ENCODE peak calls at places on chromosomes 11 and 22, in seven cellular contexts. K is A549, P is keratinocyte, O is Caco-2, H is kidney, B is tibial nerve, Q is MG63. F is an unnamed sample.

GRCh38 chr11:123630126-123630531 is 24.3 kb downstream of the SCN3B start:
- DNase-seq in K (no peak), P (no peak), O (no peak), H (no peak), B (no peak), Q (no peak), F (no peak)

GRCh38 chr11:123469089-123469488 is 39.0 kb downstream of the GRAMD1B start:
- DNase-seq in K (no peak), P (no peak), O (no peak), H (no peak), B (no peak), Q (no peak), F (no peak)

GRCh38 chr11:124278261-124278660 is 22.1 kb downstream of the OR8G5 start:
- DNase-seq in K (no peak), P (no peak), O (no peak), H (no peak), B (no peak), Q (no peak), F (no peak)

GRCh38 chr11:76123243-76123642 is 83.1 kb downstream of the WNT11 start:
- DNase-seq in K (no peak), P (no peak), O (no peak), H (no peak), B (peak; percentile 20), Q (no peak), F (no peak)

GRCh38 chr11:17412488-17413180 is 24.2 kb upstream of the KCNJ11 start:
- DNase-seq in K (peak; percentile 29), P (no peak), O (peak; percentile 14), H (peak; percentile 4), B (no peak), Q (no peak), F (no peak)

GRCh38 chr11:110897035-110897434 is 184.8 kb upstream of the ARHGAP20 start:
- DNase-seq in K (no peak), P (no peak), O (no peak), H (no peak), B (no peak), Q (no peak), F (no peak)

GRCh38 chr11:116035972-116036371 is 531.8 kb upstream of the CADM1 start:
- DNase-seq in K (no peak), P (no peak), O (no peak), H (no peak), B (no peak), Q (no peak), F (no peak)

GRCh38 chr22:17213976-17214375 is 5.3 kb downstream of the ADA2 start:
- DNase-seq in K (peak; percentile 24), P (no peak), O (peak; percentile 47), H (peak; percentile 79), B (peak; percentile 51), Q (peak; percentile 32), F (peak; percentile 73)

DNA sequence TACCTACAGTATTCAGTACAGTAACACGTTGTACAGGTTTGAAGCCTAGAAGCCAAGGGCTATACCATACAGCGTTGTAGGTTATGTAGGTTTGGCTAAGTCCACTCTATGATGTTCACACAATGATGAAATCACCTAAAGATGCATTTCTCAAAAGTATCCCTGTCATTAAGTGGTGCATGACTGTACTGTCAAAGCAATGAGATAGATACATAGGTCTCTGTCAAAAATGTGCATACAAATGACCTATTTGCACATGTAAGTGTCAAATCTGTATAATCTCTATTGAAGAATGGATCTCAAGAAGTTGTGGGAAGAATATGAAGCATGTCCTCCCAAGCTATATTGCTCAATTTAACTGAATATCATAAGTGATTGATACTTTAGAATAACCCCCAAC is 11.9 kb upstream of the DDI1 start:
- DNase-seq in K (no peak), P (no peak), O (no peak), H (no peak), B (no peak), Q (no peak), F (no peak)
- H3K9me3 ChIP-seq in K (no peaks in the 10 kb centered on the region), P (no peaks in the 10 kb centered on the region), O (no peaks in the 10 kb centered on the region), H (no peaks in the 10 kb centered on the region), B (no peaks in the 10 kb centered on the region), Q (no peaks in the 10 kb centered on the region), F (no peaks in the 10 kb centered on the region)

GRCh38 chr22:47372111-47372581 is 609.7 kb downstream of the TBC1D22A start:
- DNase-seq in K (no peak), P (no peak), O (no peak), H (peak; percentile 41), B (no peak), Q (no peak), F (no peak)

GRCh38 chr22:47372596-47373385 is 610.3 kb downstream of the TBC1D22A start:
- DNase-seq in K (no peak), P (no peak), O (no peak), H (peak; percentile 50), B (no peak), Q (no peak), F (no peak)

GRCh38 chr22:47370448-47371262 is 608.2 kb downstream of the TBC1D22A start:
- DNase-seq in K (no peak), P (no peak), O (no peak), H (no peak), B (no peak), Q (no peak), F (no peak)

GRCh38 chr22:47369431-47370015 is 607.1 kb downstream of the TBC1D22A start:
- DNase-seq in K (no peak), P (no peak), O (no peak), H (no peak), B (no peak), Q (no peak), F (no peak)

GRCh38 chr22:47371263-47372090 is 609.0 kb downstream of the TBC1D22A start:
- DNase-seq in K (no peak), P (no peak), O (no peak), H (no peak), B (no peak), Q (no peak), F (no peak)
- H3K9me3 ChIP-seq in K (no peaks in the 10 kb centered on the region), P (peaks cover 6% of the 10 kb centered on the region), O (no peaks in the 10 kb centered on the region), H (no peaks in the 10 kb centered on the region), B (no peaks in the 10 kb centered on the region), Q (no peaks in the 10 kb centered on the region), F (no peaks in the 10 kb centered on the region)

DNA sequence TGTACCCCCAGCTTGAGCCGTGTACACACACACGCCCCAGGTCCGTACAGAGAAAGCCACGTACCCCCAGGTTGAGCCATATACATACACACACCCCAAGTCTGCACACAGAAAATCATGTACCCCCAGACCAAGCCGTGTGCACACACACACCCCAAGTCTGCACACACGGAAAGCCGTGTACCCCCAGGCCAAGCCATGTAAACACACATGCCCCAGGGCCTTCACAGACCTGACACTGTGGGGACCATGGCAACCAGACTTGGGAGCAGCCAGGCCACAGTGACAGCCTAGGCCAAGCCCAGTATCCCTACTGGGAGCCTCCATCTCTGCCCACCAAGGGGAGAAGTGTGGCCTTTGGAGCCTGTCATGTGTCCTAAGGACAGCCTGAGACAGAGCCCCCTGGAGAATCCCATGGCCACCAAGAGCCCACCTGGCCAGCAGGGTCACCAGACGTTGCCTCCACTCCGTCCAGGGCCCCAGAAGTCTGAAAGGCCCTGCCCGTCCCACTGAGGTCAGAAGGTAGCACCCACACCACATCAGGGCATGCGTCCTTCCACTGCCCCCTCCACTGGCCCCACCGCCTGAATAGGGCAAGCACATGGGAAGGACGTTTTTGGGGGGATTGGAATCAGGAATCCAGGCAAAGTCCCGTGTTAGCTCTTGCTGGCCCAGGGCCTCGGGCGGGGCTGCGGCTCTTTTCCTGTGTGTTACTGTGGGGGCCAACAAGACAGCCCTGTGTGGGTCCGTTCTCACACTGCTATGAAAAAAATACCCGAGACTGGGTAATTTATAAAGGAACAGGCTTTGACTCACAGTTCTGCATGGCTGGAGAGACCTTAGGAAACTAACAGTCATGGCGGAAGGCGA is 636.7 kb downstream of the TBC1D22A start:
- DNase-seq in K (no peak), P (no peak), O (no peak), H (peak; percentile 38), B (no peak), Q (no peak), F (no peak)
- H3K9me3 ChIP-seq in K (no peaks in the 10 kb centered on the region), P (peaks cover 11% of the 10 kb centered on the region), O (no peaks in the 10 kb centered on the region), H (no peaks in the 10 kb centered on the region), B (no peaks in the 10 kb centered on the region), Q (no peaks in the 10 kb centered on the region), F (no peaks in the 10 kb centered on the region)

DNA sequence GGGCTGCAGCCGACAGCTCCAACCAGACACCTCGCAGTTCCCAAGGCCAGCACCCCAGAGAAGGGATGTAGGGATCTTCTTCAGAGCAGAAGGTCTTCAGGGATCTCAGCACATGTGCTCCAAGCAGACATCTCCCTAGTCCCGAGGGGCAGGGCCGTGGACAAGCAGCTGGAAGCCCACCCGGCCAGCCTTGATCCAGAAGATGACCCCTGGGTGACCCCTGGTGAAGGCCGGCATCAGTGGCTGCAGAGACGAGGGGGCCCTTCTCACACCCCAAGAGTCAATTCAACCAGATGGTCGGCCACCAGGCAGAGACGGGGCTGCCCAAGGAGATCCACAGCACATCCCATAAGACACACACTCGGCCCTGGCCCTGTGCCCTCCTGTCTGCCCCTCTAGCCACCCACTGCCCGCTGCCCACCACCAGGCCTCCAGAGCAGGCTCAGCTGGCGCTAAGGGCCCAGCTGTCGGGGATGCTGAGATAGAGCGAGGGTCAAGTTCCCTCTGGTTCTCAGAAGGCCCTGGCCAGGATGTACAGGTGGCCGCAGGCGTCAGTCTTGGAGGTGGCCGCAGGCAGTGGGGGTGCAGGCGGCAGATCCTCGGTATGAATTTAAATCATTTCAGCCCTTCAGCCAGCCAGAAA is 168.3 kb downstream of the BRD1 start:
- DNase-seq in K (no peak), P (no peak), O (no peak), H (peak; percentile 55), B (no peak), Q (no peak), F (no peak)
- H3K9me3 ChIP-seq in K (no peaks in the 10 kb centered on the region), P (peaks cover 7% of the 10 kb centered on the region), O (no peaks in the 10 kb centered on the region), H (no peaks in the 10 kb centered on the region), B (no peaks in the 10 kb centered on the region), Q (no peaks in the 10 kb centered on the region), F (no peaks in the 10 kb centered on the region)

GRCh38 chr11:42410251-42410956 is 901.4 kb upstream of the API5 start:
- DNase-seq in K (no peak), P (no peak), O (no peak), H (no peak), B (no peak), Q (no peak), F (no peak)
- H3K9me3 ChIP-seq in K (no peaks in the 10 kb centered on the region), P (no peaks in the 10 kb centered on the region), O (no peaks in the 10 kb centered on the region), H (no peaks in the 10 kb centered on the region), B (no peaks in the 10 kb centered on the region), Q (no peaks in the 10 kb centered on the region), F (no peaks in the 10 kb centered on the region)

GRCh38 chr11:96260067-96260511 is 82.9 kb downstream of the MAML2 start:
- DNase-seq in K (no peak), P (no peak), O (no peak), H (no peak), B (no peak), Q (no peak), F (no peak)
- H3K9me3 ChIP-seq in K (no peaks in the 10 kb centered on the region), P (no peaks in the 10 kb centered on the region), O (no peaks in the 10 kb centered on the region), H (no peaks in the 10 kb centered on the region), B (no peaks in the 10 kb centered on the region), Q (no peaks in the 10 kb centered on the region), F (no peaks in the 10 kb centered on the region)

F was measured in right atrium auricular region.